ENCODE peak calls at places on chromosomes 3 and 15, in seven cellular contexts. J, N, T, Q, Y, U and V are unnamed samples.

GRCh38 chr15:58632789-58633188 is 116.7 kb downstream of the ADAM10 start:
- DNase-seq in J (no peak), N (no peak), T (no peak), Q (peak), Y (no peak), U (no peak), V (no peak)

GRCh38 chr3:120470870-120471269 is 20.1 kb upstream of the FSTL1 start:
- DNase-seq in J (no peak), N (no peak), T (no peak), Q (no peak), Y (no peak), U (peak), V (no peak)

GRCh38 chr3:143808999-143809700 is 39.1 kb downstream of the SLC9A9 start:
- DNase-seq in J (no peak), N (no peak), T (no peak), Q (peak), Y (no peak), U (no peak), V (no peak)

GRCh38 chr3:101638262-101638745 is 38.6 kb downstream of the ZBTB11 start:
- DNase-seq in J (no peak), N (no peak), T (peak), Q (no peak), Y (no peak), U (no peak), V (no peak)

GRCh38 chr3:52385157-52385556 is 59.7 kb downstream of the SEMA3G start:
- DNase-seq in J (no peak), N (peak), T (peak), Q (peak), Y (no peak), U (no peak), V (peak)

GRCh38 chr3:23663246-23663645 is 142.5 kb upstream of the UBE2E1 start:
- DNase-seq in J (no peak), N (no peak), T (no peak), Q (no peak), Y (no peak), U (peak), V (no peak)

GRCh38 chr3:99384596-99384995 is 253.8 kb upstream of the COL8A1 start:
- DNase-seq in J (no peak), N (no peak), T (no peak), Q (no peak), Y (no peak), U (no peak), V (no peak)

GRCh38 chr15:45572627-45573026 is 14.6 kb upstream of the BLOC1S6 start:
- DNase-seq in J (no peak), N (no peak), T (no peak), Q (no peak), Y (no peak), U (no peak), V (no peak)

GRCh38 chr3:135018171-135018923 is 223.3 kb downstream of the EPHB1 start:
- DNase-seq in J (no peak), N (no peak), T (no peak), Q (no peak), Y (no peak), U (no peak), V (no peak)

GRCh38 chr3:184154909-184155643 is at the start of gene DVL3:
- DNase-seq in J (no peak), N (peak), T (peak), Q (peak), Y (peak), U (peak), V (peak)

DNA sequence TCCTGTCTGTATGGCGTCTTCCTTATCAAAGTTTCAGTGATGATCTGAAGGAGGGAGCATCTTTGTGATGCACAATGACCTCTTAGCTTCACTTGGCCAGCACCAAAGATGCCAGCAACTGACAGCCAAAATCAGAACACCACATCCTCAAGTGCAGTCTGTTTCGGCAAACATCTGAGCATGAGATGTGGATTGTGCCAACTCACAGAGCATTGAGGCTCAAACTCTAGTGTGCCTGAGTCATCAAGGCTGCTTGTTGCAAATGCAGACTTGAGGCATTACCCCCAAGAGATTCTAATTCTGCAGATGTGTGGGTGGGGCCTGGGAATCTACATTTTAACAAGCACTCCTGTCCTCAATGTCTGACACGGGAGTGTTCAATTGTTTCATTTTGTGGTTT is 35.8 kb downstream of the ABHD5 start:
- DNase-seq in J (no peak), N (no peak), T (no peak), Q (peak), Y (no peak), U (no peak), V (no peak)
- TF ChIP-seq CTCF in J (no peak), N (no peak), T (no peak), Q (no peak), Y (no peak), U (no peak), V (no peak)

DNA sequence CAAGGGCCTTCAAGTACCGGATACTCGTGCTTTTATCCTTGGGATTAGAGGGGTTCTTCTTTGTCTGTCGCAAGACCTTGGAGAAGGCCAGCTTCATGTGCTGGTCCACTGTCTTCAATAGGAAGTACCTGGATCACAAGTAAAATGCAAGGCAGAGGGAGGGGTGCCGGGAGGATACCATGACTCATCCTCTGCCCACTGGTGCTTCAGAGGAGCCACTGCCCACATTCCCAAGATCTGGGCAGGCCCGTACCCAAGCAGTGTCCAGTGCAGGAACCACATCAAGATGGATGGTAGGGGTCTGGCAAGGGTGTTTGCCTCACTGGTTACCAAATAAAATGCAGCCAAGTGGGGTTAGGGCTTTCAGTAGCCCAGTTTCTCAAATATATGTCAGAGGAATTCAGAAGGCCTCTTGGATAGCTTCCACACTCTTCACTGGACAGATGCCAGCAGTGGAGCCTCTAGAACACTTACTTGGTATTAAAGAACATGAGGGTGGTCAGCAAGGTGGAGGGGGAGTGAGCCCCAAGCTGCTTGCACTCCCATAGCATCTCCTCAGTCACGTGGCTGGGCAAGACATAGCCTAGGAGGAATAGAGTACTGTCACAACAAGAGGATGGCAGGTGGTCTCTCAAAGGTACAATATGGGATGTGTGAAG is 3.6 kb upstream of the IMPDH2 start:
- DNase-seq in J (no peak), N (no peak), T (no peak), Q (no peak), Y (no peak), U (no peak), V (no peak)
- TF ChIP-seq CTCF in J (no peak), N (no peak), T (no peak), Q (no peak), Y (no peak), U (no peak), V (no peak)

GRCh38 chr3:186526256-186526606 is 17.9 kb downstream of the CRYGS start:
- DNase-seq in J (no peak), N (no peak), T (no peak), Q (no peak), Y (no peak), U (no peak), V (peak)

GRCh38 chr3:186525369-186526255 is 18.6 kb downstream of the CRYGS start:
- DNase-seq in J (no peak), N (no peak), T (no peak), Q (no peak), Y (no peak), U (no peak), V (peak)

GRCh38 chr3:186532641-186533072 is 11.5 kb downstream of the CRYGS start:
- DNase-seq in J (no peak), N (no peak), T (no peak), Q (no peak), Y (no peak), U (no peak), V (peak)

GRCh38 chr3:186530415-186530814 is 13.8 kb downstream of the CRYGS start:
- DNase-seq in J (no peak), N (no peak), T (no peak), Q (no peak), Y (no peak), U (no peak), V (peak)

DNA sequence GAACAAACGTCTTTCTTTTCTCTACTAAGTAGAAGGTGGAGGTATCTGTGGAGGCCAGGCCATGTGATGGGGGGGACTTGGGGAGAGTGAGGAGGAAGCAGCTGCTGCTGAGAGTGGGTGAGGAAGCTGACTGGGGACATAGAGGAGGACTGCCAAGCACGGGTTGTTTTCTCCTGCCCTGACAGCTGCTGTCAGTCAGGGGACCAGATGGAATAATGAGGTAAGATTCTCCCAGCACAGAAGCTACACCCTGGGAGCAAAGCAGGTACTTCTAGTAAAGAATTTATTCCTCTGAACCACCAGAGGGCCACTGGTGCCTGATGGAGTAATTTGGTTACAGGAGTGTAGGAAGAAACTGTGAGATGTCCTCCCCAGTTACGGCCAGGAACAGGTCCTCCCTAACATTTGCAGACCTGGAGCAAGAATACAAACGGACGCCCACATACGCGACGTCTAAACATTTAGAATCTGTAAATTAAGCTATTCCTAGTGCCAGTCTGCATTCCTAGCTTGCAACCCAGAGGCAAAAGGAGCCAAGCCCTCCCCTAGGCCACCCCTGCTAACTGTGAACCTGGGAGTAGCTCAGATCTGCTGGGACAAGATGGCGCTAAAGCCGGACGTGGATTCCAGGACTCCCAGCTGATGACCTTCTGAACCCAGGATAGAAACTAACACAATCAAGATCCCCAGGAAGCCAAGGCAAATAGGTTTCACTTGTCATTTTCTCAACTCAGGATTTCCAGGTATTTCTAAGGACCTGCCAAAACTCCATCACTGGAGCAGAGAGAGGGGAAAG is 14.8 kb downstream of the CRYGS start:
- DNase-seq in J (no peak), N (no peak), T (no peak), Q (no peak), Y (no peak), U (no peak), V (no peak)
- TF ChIP-seq CTCF in J (peak), N (no peak), T (peak), Q (no peak), Y (no peak), U (no peak), V (peak)

DNA sequence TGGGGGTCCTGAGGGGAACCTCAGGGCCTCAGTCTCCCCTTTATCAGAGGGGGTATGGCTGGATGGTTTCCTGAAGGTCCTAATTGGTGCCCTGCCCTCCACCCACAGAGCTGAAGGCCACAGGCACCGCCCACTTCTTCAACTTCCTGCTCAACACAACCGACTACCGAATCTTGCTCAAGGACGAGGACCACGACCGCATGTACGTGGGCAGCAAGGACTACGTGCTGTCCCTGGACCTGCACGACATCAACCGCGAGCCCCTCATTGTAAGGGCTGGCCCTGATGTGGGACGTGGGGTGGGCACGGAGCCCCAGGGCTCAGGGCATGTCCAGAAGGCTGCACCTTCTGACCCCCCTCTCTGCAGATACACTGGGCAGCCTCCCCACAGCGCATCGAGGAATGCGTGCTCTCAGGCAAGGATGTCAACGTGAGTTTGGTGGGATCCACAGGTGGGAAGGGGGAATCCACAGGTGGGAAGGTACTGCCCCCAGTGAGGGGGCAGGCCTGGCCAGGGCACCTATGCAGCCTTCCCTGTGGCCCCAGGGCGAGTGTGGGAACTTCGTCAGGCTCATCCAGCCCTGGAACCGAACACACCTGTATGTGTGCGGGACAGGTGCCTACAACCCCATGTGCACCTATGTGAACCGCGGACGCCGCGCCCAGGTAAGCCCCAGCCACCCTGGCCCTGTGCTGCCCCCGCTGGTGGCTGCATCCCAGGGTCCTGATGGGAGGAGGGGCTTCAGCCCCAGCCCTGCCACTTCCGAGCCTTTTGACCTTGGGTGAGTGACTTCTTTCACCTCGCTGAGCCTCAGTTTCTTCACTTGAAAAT is 17.5 kb upstream of the GNAT1 start:
- DNase-seq in J (no peak), N (no peak), T (no peak), Q (no peak), Y (no peak), U (no peak), V (no peak)
- TF ChIP-seq CTCF in J (no peak), N (no peak), T (peak), Q (no peak), Y (no peak), U (no peak), V (no peak)

GRCh38 chr3:155356594-155357370 is 63.3 kb upstream of the STRIT1 start:
- DNase-seq in J (no peak), N (peak), T (peak), Q (no peak), Y (no peak), U (no peak), V (peak)
- TF ChIP-seq CTCF in J (peak), N (no peak), T (peak), Q (no peak), Y (no peak), U (no peak), V (peak)

GRCh38 chr15:81133782-81134461 is at the start of gene CFAP161:
- DNase-seq in J (peak), N (no peak), T (peak), Q (peak), Y (peak), U (peak), V (peak)
- TF ChIP-seq CTCF in J (peak), N (no peak), T (no peak), Q (no peak), Y (no peak), U (no peak), V (no peak)

GRCh38 chr3:37986479-37987314 is 3.9 kb upstream of the VILL start:
- DNase-seq in J (peak), N (peak), T (no peak), Q (no peak), Y (peak), U (no peak), V (no peak)
- TF ChIP-seq CTCF in J (no peak), N (no peak), T (no peak), Q (no peak), Y (no peak), U (no peak), V (no peak)